ENCODE peak calls at places on chromosomes 11 and 22, in eight cellular contexts. One of them, this sample, is unnamed. For H3K36me3, the result is how much of the 10 kb centered on the place peaks cover.

GRCh38 chr11:116831790-116832349 is 2.2 kb downstream of the APOC3 start:
- DNase-seq in naive thymus-derived CD4-positive, alpha-beta T cell: no peak
- DNase-seq in astrocyte: no peak
- DNase-seq in mesenchymal stem cell: no peak
- DNase-seq in pancreas: no peak
- DNase-seq in HCT116: no peak
- DNase-seq in neural progenitor cell: no peak
- DNase-seq in Peyer's patch: no peak
- DNase-seq in this sample: no peak

GRCh38 chr22:23029521-23030228 is 40.6 kb upstream of the GNAZ start:
- DNase-seq in naive thymus-derived CD4-positive, alpha-beta T cell: no peak
- DNase-seq in astrocyte: no peak
- DNase-seq in mesenchymal stem cell: no peak
- DNase-seq in pancreas: no peak
- DNase-seq in HCT116: no peak
- DNase-seq in neural progenitor cell: peak
- DNase-seq in Peyer's patch: no peak
- DNase-seq in this sample: no peak

GRCh38 chr11:89163686-89164085 is 14.0 kb upstream of the TYR start:
- DNase-seq in naive thymus-derived CD4-positive, alpha-beta T cell: no peak
- DNase-seq in astrocyte: no peak
- DNase-seq in mesenchymal stem cell: no peak
- DNase-seq in pancreas: no peak
- DNase-seq in HCT116: no peak
- DNase-seq in neural progenitor cell: no peak
- DNase-seq in Peyer's patch: no peak
- DNase-seq in this sample: no peak

GRCh38 chr22:31084811-31085492 is 3.8 kb downstream of the SMTN start:
- DNase-seq in naive thymus-derived CD4-positive, alpha-beta T cell: peak
- DNase-seq in astrocyte: peak
- DNase-seq in mesenchymal stem cell: peak
- DNase-seq in pancreas: peak
- DNase-seq in HCT116: no peak
- DNase-seq in neural progenitor cell: peak
- DNase-seq in Peyer's patch: peak
- DNase-seq in this sample: peak

GRCh38 chr11:2522636-2523255 is 77.9 kb downstream of the KCNQ1 start:
- DNase-seq in naive thymus-derived CD4-positive, alpha-beta T cell: no peak
- DNase-seq in astrocyte: no peak
- DNase-seq in mesenchymal stem cell: no peak
- DNase-seq in pancreas: peak
- DNase-seq in HCT116: no peak
- DNase-seq in neural progenitor cell: peak
- DNase-seq in Peyer's patch: no peak
- DNase-seq in this sample: no peak

GRCh38 chr11:2151500-2152257 is 9.3 kb downstream of the INS start:
- DNase-seq in naive thymus-derived CD4-positive, alpha-beta T cell: peak
- DNase-seq in astrocyte: peak
- DNase-seq in mesenchymal stem cell: peak
- DNase-seq in pancreas: peak
- DNase-seq in HCT116: peak
- DNase-seq in neural progenitor cell: peak
- DNase-seq in Peyer's patch: peak
- DNase-seq in this sample: peak

GRCh38 chr11:60993611-60994010 is 22.1 kb downstream of the CD6 start:
- DNase-seq in naive thymus-derived CD4-positive, alpha-beta T cell: no peak
- DNase-seq in astrocyte: no peak
- DNase-seq in mesenchymal stem cell: no peak
- DNase-seq in pancreas: no peak
- DNase-seq in HCT116: no peak
- DNase-seq in neural progenitor cell: no peak
- DNase-seq in Peyer's patch: no peak
- DNase-seq in this sample: no peak

GRCh38 chr11:35343033-35343598 is 76.2 kb downstream of the SLC1A2 start:
- DNase-seq in naive thymus-derived CD4-positive, alpha-beta T cell: no peak
- DNase-seq in astrocyte: no peak
- DNase-seq in mesenchymal stem cell: no peak
- DNase-seq in pancreas: no peak
- DNase-seq in HCT116: no peak
- DNase-seq in neural progenitor cell: no peak
- DNase-seq in Peyer's patch: no peak
- DNase-seq in this sample: no peak

GRCh38 chr11:87743002-87743401 is 432.2 kb downstream of the RAB38 start:
- DNase-seq in naive thymus-derived CD4-positive, alpha-beta T cell: no peak
- DNase-seq in astrocyte: no peak
- DNase-seq in mesenchymal stem cell: no peak
- DNase-seq in pancreas: no peak
- DNase-seq in HCT116: no peak
- DNase-seq in neural progenitor cell: peak
- DNase-seq in Peyer's patch: no peak
- DNase-seq in this sample: no peak

GRCh38 chr11:47991266-47991830 is 11.0 kb downstream of the PTPRJ start:
- DNase-seq in naive thymus-derived CD4-positive, alpha-beta T cell: no peak
- DNase-seq in astrocyte: peak
- DNase-seq in mesenchymal stem cell: peak
- DNase-seq in pancreas: peak
- DNase-seq in HCT116: no peak
- DNase-seq in neural progenitor cell: peak
- DNase-seq in Peyer's patch: no peak
- DNase-seq in this sample: no peak

GRCh38 chr22:25403752-25404471 is 160.6 kb upstream of the GRK3 start:
- DNase-seq in naive thymus-derived CD4-positive, alpha-beta T cell: no peak
- DNase-seq in astrocyte: peak
- DNase-seq in mesenchymal stem cell: peak
- DNase-seq in pancreas: no peak
- DNase-seq in HCT116: no peak
- DNase-seq in neural progenitor cell: peak
- DNase-seq in Peyer's patch: no peak
- DNase-seq in this sample: no peak

GRCh38 chr11:115924744-115925567 is 420.7 kb upstream of the CADM1 start:
- DNase-seq in naive thymus-derived CD4-positive, alpha-beta T cell: no peak
- DNase-seq in astrocyte: peak
- DNase-seq in mesenchymal stem cell: no peak
- DNase-seq in pancreas: no peak
- DNase-seq in HCT116: no peak
- DNase-seq in neural progenitor cell: no peak
- DNase-seq in Peyer's patch: no peak
- DNase-seq in this sample: no peak

GRCh38 chr11:111555255-111555654 is 14.7 kb downstream of the LAYN start:
- DNase-seq in naive thymus-derived CD4-positive, alpha-beta T cell: no peak
- DNase-seq in astrocyte: peak
- DNase-seq in mesenchymal stem cell: no peak
- DNase-seq in pancreas: no peak
- DNase-seq in HCT116: no peak
- DNase-seq in neural progenitor cell: no peak
- DNase-seq in Peyer's patch: no peak
- DNase-seq in this sample: no peak

GRCh38 chr11:47437746-47438418 is 11.1 kb downstream of the RAPSN start:
- DNase-seq in naive thymus-derived CD4-positive, alpha-beta T cell: no peak
- DNase-seq in astrocyte: no peak
- DNase-seq in mesenchymal stem cell: no peak
- DNase-seq in pancreas: peak
- DNase-seq in HCT116: no peak
- DNase-seq in neural progenitor cell: no peak
- DNase-seq in Peyer's patch: no peak
- DNase-seq in this sample: no peak

GRCh38 chr11:726278-726915 is 20.4 kb downstream of the EPS8L2 start:
- DNase-seq in naive thymus-derived CD4-positive, alpha-beta T cell: no peak
- DNase-seq in astrocyte: peak
- DNase-seq in mesenchymal stem cell: no peak
- DNase-seq in pancreas: peak
- DNase-seq in HCT116: no peak
- DNase-seq in neural progenitor cell: peak
- DNase-seq in Peyer's patch: peak
- DNase-seq in this sample: no peak

GRCh38 chr22:30887418-30887817 is 81.2 kb downstream of the MORC2 start:
- DNase-seq in naive thymus-derived CD4-positive, alpha-beta T cell: no peak
- DNase-seq in astrocyte: no peak
- DNase-seq in mesenchymal stem cell: no peak
- DNase-seq in pancreas: no peak
- DNase-seq in HCT116: no peak
- DNase-seq in neural progenitor cell: no peak
- DNase-seq in Peyer's patch: no peak
- DNase-seq in this sample: no peak

GRCh38 chr11:118106789-118107335 is 20.1 kb upstream of the SMIM35 start:
- DNase-seq in naive thymus-derived CD4-positive, alpha-beta T cell: no peak
- DNase-seq in astrocyte: no peak
- DNase-seq in mesenchymal stem cell: no peak
- DNase-seq in pancreas: no peak
- DNase-seq in HCT116: no peak
- DNase-seq in neural progenitor cell: no peak
- DNase-seq in Peyer's patch: no peak
- DNase-seq in this sample: no peak

DNA sequence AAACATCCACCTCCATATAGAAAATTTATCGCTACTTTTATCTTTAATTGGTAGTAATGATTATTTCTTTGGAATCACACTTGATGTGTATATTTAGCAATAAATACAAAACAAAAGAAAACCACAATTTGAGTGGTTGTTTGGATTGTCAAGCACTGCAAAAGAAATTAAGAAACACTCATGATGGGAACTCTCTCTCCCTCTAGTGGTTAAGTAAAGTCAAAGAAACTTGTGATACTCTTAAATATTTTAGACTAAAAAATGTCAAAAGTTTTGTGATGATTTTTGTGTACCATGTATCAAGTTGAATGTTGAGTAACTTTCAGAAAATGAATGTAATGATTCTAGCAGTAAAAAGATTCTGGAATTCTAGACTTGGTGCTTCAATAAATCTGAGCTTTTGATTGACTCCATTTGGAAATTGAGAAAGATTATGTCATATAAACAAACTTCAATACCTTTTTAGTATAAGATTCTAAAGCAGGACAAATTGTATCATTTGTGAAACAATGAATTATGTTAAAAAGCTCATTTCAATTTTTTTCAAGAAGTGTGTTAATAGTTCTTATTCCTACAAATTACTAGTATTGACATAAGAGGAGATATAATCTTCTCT is 20.8 kb downstream of the MUC15 start:
- DNase-seq in naive thymus-derived CD4-positive, alpha-beta T cell: no peak
- DNase-seq in astrocyte: no peak
- DNase-seq in mesenchymal stem cell: peak
- DNase-seq in pancreas: no peak
- DNase-seq in HCT116: no peak
- DNase-seq in neural progenitor cell: no peak
- DNase-seq in Peyer's patch: no peak
- DNase-seq in this sample: no peak
- H3K4me3 ChIP-seq in naive thymus-derived CD4-positive, alpha-beta T cell: no peak
- H3K4me3 ChIP-seq in astrocyte: no peak
- H3K4me3 ChIP-seq in mesenchymal stem cell: no peak
- H3K4me3 ChIP-seq in pancreas: no peak
- H3K4me3 ChIP-seq in HCT116: no peak
- H3K4me3 ChIP-seq in neural progenitor cell: no peak
- H3K4me3 ChIP-seq in Peyer's patch: no peak
- H3K4me3 ChIP-seq in this sample: no peak

DNA sequence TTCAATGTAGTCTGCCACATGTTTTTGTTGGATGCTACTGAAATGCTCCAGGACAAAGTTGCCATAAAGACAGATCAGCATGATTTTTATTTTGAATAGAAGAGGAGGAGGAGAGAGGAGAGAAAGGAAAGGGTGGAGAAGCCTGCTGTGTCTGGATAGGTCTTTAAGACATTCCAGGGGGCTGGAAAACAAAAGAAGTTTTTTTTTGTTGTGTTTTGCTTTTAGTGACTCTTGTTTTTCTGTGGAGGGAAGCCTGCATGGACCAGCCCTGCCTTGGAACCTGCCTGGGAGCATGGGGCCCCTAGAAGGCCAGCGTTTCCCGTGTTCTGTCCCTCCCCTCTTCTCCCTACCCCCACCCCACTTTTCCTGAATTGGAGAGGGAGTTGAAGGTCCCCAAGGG is 2.3 kb downstream of the TSPAN18 start:
- DNase-seq in naive thymus-derived CD4-positive, alpha-beta T cell: no peak
- DNase-seq in astrocyte: no peak
- DNase-seq in mesenchymal stem cell: no peak
- DNase-seq in pancreas: no peak
- DNase-seq in HCT116: no peak
- DNase-seq in neural progenitor cell: peak
- DNase-seq in Peyer's patch: no peak
- DNase-seq in this sample: no peak
- H3K27ac ChIP-seq in naive thymus-derived CD4-positive, alpha-beta T cell: no peak
- H3K27ac ChIP-seq in astrocyte: no peak
- H3K27ac ChIP-seq in mesenchymal stem cell: no peak
- H3K27ac ChIP-seq in pancreas: no peak
- H3K27ac ChIP-seq in HCT116: no peak
- H3K27ac ChIP-seq in neural progenitor cell: peak
- H3K27ac ChIP-seq in Peyer's patch: peak
- H3K27ac ChIP-seq in this sample: no peak

DNA sequence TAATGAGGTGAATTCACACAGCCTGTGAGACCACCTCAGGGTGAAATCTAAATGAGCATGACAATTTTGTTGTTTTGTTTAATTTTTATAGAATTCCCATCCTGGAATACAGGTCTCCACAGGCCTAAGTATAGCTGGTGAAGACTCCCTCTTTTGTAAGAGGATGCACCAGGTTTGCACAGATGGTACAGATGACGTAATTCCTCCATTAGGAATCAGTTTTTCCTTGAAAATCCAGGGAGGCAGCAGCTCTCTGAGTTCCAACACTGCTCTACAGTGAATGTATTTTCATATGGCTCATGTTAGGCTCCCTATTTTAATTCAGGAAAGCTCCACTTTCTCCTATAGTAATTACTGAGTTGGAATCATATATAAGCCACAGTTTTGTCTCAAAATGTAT is 47.2 kb downstream of the USP28 start:
- DNase-seq in naive thymus-derived CD4-positive, alpha-beta T cell: no peak
- DNase-seq in astrocyte: no peak
- DNase-seq in mesenchymal stem cell: no peak
- DNase-seq in pancreas: no peak
- DNase-seq in HCT116: no peak
- DNase-seq in neural progenitor cell: no peak
- DNase-seq in Peyer's patch: no peak
- DNase-seq in this sample: no peak
- H3K36me3 ChIP-seq in naive thymus-derived CD4-positive, alpha-beta T cell: under half
- H3K36me3 ChIP-seq in astrocyte: under half
- H3K36me3 ChIP-seq in mesenchymal stem cell: under half
- H3K36me3 ChIP-seq in pancreas: under half
- H3K36me3 ChIP-seq in HCT116: under half
- H3K36me3 ChIP-seq in neural progenitor cell: under half
- H3K36me3 ChIP-seq in Peyer's patch: under half
- H3K36me3 ChIP-seq in this sample: under half

DNA sequence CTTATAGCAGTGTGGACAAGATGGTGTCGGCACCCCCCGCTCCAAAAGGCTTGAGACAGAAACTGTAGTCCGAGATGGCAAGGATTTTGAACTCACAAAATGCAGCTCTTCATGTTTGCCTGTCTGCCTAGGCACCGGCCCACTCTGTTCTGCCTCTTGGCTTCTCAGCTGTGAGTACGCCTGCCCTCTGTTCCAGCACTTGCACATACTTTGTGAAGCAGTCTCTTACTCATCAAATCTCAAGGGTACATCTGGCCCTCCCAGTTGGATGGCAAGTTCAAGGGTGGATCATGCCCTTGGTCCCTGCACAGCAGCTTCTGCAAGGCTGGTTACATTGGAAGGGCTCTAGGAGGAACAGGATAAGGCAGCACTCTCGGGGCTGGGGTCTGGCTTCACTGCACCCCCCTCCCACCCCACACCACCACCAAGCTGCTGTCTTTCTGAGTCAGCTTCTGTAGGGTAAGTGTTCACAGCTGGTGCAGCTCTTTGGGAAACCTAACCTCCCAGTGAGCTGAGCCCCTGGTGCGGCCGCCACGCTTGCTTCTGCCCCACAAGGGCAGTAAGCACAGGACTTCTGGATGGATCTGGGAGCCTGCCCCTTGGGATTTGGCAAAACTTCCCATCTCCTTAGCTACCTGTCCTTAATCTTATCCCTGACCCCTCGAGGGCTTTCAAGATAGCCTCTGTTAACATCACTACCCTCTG is 37.2 kb downstream of the FAM83F start:
- DNase-seq in naive thymus-derived CD4-positive, alpha-beta T cell: no peak
- DNase-seq in astrocyte: no peak
- DNase-seq in mesenchymal stem cell: no peak
- DNase-seq in pancreas: no peak
- DNase-seq in HCT116: no peak
- DNase-seq in neural progenitor cell: no peak
- DNase-seq in Peyer's patch: no peak
- DNase-seq in this sample: no peak
- H3K4me3 ChIP-seq in naive thymus-derived CD4-positive, alpha-beta T cell: no peak
- H3K4me3 ChIP-seq in astrocyte: no peak
- H3K4me3 ChIP-seq in mesenchymal stem cell: no peak
- H3K4me3 ChIP-seq in pancreas: no peak
- H3K4me3 ChIP-seq in HCT116: no peak
- H3K4me3 ChIP-seq in neural progenitor cell: no peak
- H3K4me3 ChIP-seq in Peyer's patch: no peak
- H3K4me3 ChIP-seq in this sample: no peak